ENCODE peak calls at places on chromosomes 11 and 22, in ten cellular contexts. K, C, L, P, Y, T, A, M, N and J are unnamed samples.

GRCh38 chr11:95283653-95284052 is 52.7 kb upstream of the SESN3 start:
- DNase-seq in C (no peak), P (no peak), T (no peak), N (no peak), A (no peak), Y (no peak), L (no peak), K (no peak), M (no peak), J (no peak)

GRCh38 chr11:86116386-86116726 is 47.5 kb upstream of the PICALM start:
- DNase-seq in N (no peak), M (no peak), K (no peak), T (no peak), Y (no peak), L (no peak), C (no peak), A (peak), P (peak), J (no peak)

GRCh38 chr11:117144477-117145392 is 648 bp downstream of the PAFAH1B2 start:
- DNase-seq in C (peak), M (peak), P (peak), L (peak), T (peak), N (peak), A (peak), K (no peak), Y (no peak), J (peak)

GRCh38 chr22:49152930-49153770 is 674.5 kb downstream of the BRD1 start:
- DNase-seq in T (no peak), C (no peak), K (no peak), N (no peak), M (no peak), A (no peak), Y (no peak), P (no peak), L (no peak), J (no peak)

GRCh38 chr11:7488681-7489080 is 3.4 kb downstream of the OLFML1 start:
- DNase-seq in M (no peak), N (no peak), T (no peak), L (no peak), K (no peak), C (no peak), Y (no peak), A (no peak), P (no peak), J (no peak)

GRCh38 chr11:32152821-32153220 is 61.9 kb downstream of the RCN1 start:
- DNase-seq in Y (no peak), K (no peak), L (no peak), C (no peak), M (no peak), P (no peak), T (no peak), N (no peak), A (no peak), J (no peak)

GRCh38 chr11:121194731-121195596 is 93.9 kb downstream of the TECTA start:
- DNase-seq in N (no peak), L (peak), T (peak), K (no peak), P (peak), M (peak), C (peak), Y (no peak), A (peak), J (peak)

GRCh38 chr11:74754507-74755255 is 6.0 kb downstream of the RNF169 start:
- DNase-seq in N (no peak), K (no peak), Y (no peak), L (no peak), P (peak), T (no peak), C (no peak), A (no peak), M (no peak), J (no peak)

GRCh38 chr11:2824851-2825250 is 60.7 kb downstream of the CDKN1C start:
- DNase-seq in M (no peak), Y (no peak), C (peak), T (no peak), L (no peak), A (no peak), P (no peak), N (no peak), K (no peak), J (no peak)

GRCh38 chr11:131696584-131697120 is 326.2 kb downstream of the NTM start:
- DNase-seq in T (no peak), N (no peak), P (no peak), L (no peak), A (no peak), M (no peak), C (no peak), K (no peak), Y (no peak), J (no peak)

GRCh38 chr11:77144196-77144853 is 16.3 kb downstream of the MYO7A start:
- DNase-seq in Y (no peak), L (no peak), T (no peak), C (no peak), A (no peak), K (no peak), M (no peak), P (no peak), N (no peak), J (no peak)

GRCh38 chr11:78228467-78228866 is 39.7 kb downstream of the USP35 start:
- DNase-seq in T (no peak), P (peak), M (peak), A (peak), C (peak), Y (no peak), N (no peak), K (no peak), L (peak), J (peak)

GRCh38 chr11:43574949-43575915 is 105.3 kb upstream of the HSD17B12 start:
- DNase-seq in K (peak), Y (no peak), C (no peak), A (no peak), L (peak), N (peak), P (peak), M (no peak), T (peak), J (peak)

GRCh38 chr22:34437140-34437539 is 516.9 kb upstream of the LARGE1 start:
- DNase-seq in T (no peak), M (no peak), L (no peak), N (no peak), C (no peak), P (no peak), A (no peak), K (no peak), Y (no peak), J (no peak)

GRCh38 chr11:65471410-65471762 is 27.5 kb upstream of the MALAT1 start:
- DNase-seq in Y (peak), K (peak), L (peak), A (no peak), C (no peak), P (peak), M (peak), T (peak), N (peak), J (peak)

GRCh38 chr22:38762607-38763006 is 6.8 kb upstream of the SUN2 start:
- DNase-seq in A (no peak), P (no peak), Y (no peak), C (no peak), M (no peak), N (no peak), L (no peak), T (no peak), K (no peak), J (no peak)

GRCh38 chr22:37020192-37020479 is 594 bp downstream of the MPST start:
- DNase-seq in C (peak), L (no peak), M (no peak), T (no peak), P (peak), K (no peak), Y (no peak), A (no peak), N (no peak), J (no peak)
- H3K27ac ChIP-seq in C (peak), L (no peak), M (peak), T (peak), P (peak), K (peak), Y (peak), A (peak), N (peak), J (peak)

GRCh38 chr11:88404363-88404762 is 66.8 kb upstream of the CTSC start:
- DNase-seq in N (no peak), A (no peak), M (no peak), P (no peak), L (no peak), T (no peak), C (no peak), K (no peak), Y (no peak), J (no peak)
- H3K27ac ChIP-seq in N (no peak), A (no peak), M (no peak), P (peak), L (no peak), T (no peak), C (no peak), K (no peak), Y (peak), J (no peak)

GRCh38 chr11:129412501-129412900 is 36.9 kb downstream of the BARX2 start:
- DNase-seq in C (no peak), N (no peak), M (no peak), L (no peak), A (no peak), T (no peak), P (no peak), K (no peak), Y (no peak), J (no peak)

GRCh38 chr11:129418039-129418438 is 42.4 kb downstream of the BARX2 start:
- DNase-seq in L (no peak), C (no peak), A (no peak), M (no peak), P (no peak), T (no peak), Y (no peak), K (no peak), N (no peak), J (no peak)

GRCh38 chr11:129417458-129417857 is 41.8 kb downstream of the BARX2 start:
- DNase-seq in C (no peak), M (no peak), K (no peak), P (no peak), Y (no peak), N (no peak), A (no peak), T (no peak), L (no peak), J (no peak)

GRCh38 chr11:129416080-129416820 is 40.6 kb downstream of the BARX2 start:
- DNase-seq in T (no peak), P (no peak), K (no peak), M (no peak), C (no peak), L (no peak), Y (no peak), N (no peak), A (no peak), J (no peak)

GRCh38 chr11:129414144-129414876 is 38.7 kb downstream of the BARX2 start:
- DNase-seq in Y (no peak), A (no peak), K (no peak), L (no peak), M (no peak), T (no peak), C (no peak), P (no peak), N (no peak), J (no peak)
- H3K27ac ChIP-seq in Y (no peak), A (no peak), K (no peak), L (no peak), M (no peak), T (no peak), C (no peak), P (no peak), N (no peak), J (no peak)

GRCh38 chr11:67288452-67289225 is 464 bp upstream of the ANKRD13D start:
- DNase-seq in N (peak), K (peak), L (peak), Y (peak), A (peak), T (peak), C (peak), P (peak), M (peak), J (peak)

GRCh38 chr11:67288198-67288451 is 978 bp upstream of the ANKRD13D start:
- DNase-seq in C (no peak), P (no peak), N (no peak), Y (no peak), K (no peak), L (no peak), M (no peak), T (no peak), A (no peak), J (no peak)

GRCh38 chr11:67289226-67289650 is at the start of gene ANKRD13D:
- DNase-seq in N (no peak), L (no peak), M (no peak), T (no peak), Y (no peak), C (no peak), P (no peak), K (no peak), A (no peak), J (peak)

GRCh38 chr11:67290801-67291200 is 1.7 kb downstream of the ANKRD13D start:
- DNase-seq in K (no peak), M (no peak), Y (no peak), A (no peak), L (no peak), P (no peak), C (no peak), T (no peak), N (no peak), J (no peak)

GRCh38 chr11:67289651-67290479 is 762 bp downstream of the ANKRD13D start:
- DNase-seq in L (peak), T (no peak), K (no peak), Y (no peak), M (no peak), P (no peak), C (no peak), N (no peak), A (no peak), J (peak)
- H3K27ac ChIP-seq in L (no peak), T (peak), K (peak), Y (peak), M (peak), P (peak), C (peak), N (no peak), A (peak), J (no peak)

GRCh38 chr11:1296287-1296686 is 13.1 kb downstream of the TOLLIP start:
- DNase-seq in M (no peak), N (peak), K (no peak), L (no peak), A (no peak), Y (no peak), C (no peak), T (peak), P (no peak), J (peak)
- H3K27ac ChIP-seq in M (no peak), N (no peak), K (no peak), L (no peak), A (no peak), Y (no peak), C (no peak), T (no peak), P (no peak), J (no peak)

DNA sequence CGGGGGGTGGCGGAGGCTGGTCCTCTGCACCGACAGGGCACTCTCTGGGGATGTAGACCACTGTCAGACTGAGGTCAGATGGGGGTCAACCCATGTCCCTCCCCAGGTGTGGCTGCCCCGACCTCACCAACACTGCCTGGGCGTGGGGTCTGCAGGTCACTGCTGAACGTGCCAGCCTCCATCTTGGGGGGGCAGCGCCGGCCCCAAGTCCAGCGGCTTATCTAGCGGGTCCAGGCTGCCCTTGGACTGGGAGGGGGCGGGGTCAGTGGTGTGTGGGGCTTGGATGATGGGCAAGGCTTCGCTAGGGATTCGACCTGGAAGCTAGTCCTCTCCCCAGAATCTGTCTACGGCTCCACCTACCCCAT is 178.2 kb downstream of the IGLL1 start:
- DNase-seq in K (no peak), T (no peak), A (no peak), L (no peak), M (no peak), N (peak), Y (peak), P (no peak), C (no peak), J (peak)
- H3K27ac ChIP-seq in K (no peak), T (no peak), A (no peak), L (no peak), M (no peak), N (peak), Y (peak), P (no peak), C (peak), J (no peak)

GRCh38 chr22:45999379-45999971 is 22.5 kb upstream of the WNT7B start:
- DNase-seq in A (no peak), M (no peak), K (no peak), L (no peak), Y (no peak), C (no peak), N (peak), T (no peak), P (no peak), J (no peak)

GRCh38 chr22:45997775-45998637 is 21.0 kb upstream of the WNT7B start:
- DNase-seq in C (no peak), Y (no peak), P (no peak), A (no peak), N (peak), T (no peak), K (no peak), M (no peak), L (no peak), J (no peak)

GRCh38 chr22:46000081-46001027 is 23.4 kb upstream of the WNT7B start:
- DNase-seq in M (no peak), L (no peak), C (no peak), P (no peak), N (peak), K (no peak), T (no peak), Y (no peak), A (no peak), J (no peak)

GRCh38 chr22:45997077-45997774 is 20.3 kb upstream of the WNT7B start:
- DNase-seq in L (peak), P (peak), Y (peak), A (no peak), K (peak), T (peak), C (peak), M (peak), N (peak), J (no peak)

GRCh38 chr22:45998638-45999378 is 21.8 kb upstream of the WNT7B start:
- DNase-seq in C (no peak), M (no peak), A (no peak), K (no peak), L (no peak), N (peak), Y (no peak), P (no peak), T (no peak), J (no peak)
- H3K27ac ChIP-seq in C (peak), M (peak), A (no peak), K (no peak), L (no peak), N (no peak), Y (peak), P (no peak), T (peak), J (peak)

DNA sequence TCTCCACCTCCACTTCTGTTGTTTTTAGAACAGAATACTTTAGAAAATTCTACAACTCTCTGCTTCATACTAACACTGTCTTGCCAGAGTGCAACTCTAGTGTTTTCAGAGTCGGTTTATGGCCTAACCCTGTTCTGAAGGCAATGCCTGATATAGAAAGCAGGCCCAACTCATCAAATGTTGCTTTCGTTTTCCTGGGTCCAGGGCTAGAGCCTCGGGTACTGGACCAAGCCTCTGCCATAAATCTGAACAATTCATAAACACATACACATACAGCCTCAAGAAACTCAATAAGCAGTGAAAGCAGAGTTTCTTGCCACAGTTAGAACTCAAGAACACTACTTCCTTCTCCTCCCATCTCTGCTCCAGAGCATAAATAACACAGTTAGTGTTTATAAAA is 9.8 kb downstream of the TMEM218 start:
- DNase-seq in L (no peak), C (no peak), K (no peak), T (no peak), A (no peak), N (no peak), Y (no peak), M (no peak), P (no peak), J (no peak)
- H3K27ac ChIP-seq in L (no peak), C (no peak), K (no peak), T (no peak), A (no peak), N (no peak), Y (no peak), M (no peak), P (no peak), J (no peak)